ENCODE peak calls at places on chromosome 2, in seven cellular contexts. K, B, A, R, D, I and U are unnamed samples.

GRCh38 chr2:23993736-23994269 is 16.1 kb upstream of the MFSD2B start:
- DNase-seq in B (no peak), K (no peak), D (no peak), A (no peak), R (no peak), I (no peak), U (no peak)

GRCh38 chr2:118013221-118013723 is 598 bp downstream of the CCDC93 start:
- DNase-seq in A (no peak), B (no peak), R (peak), I (no peak), D (peak), K (peak), U (no peak)

GRCh38 chr2:124267821-124268220 is 242.7 kb downstream of the CNTNAP5 start:
- DNase-seq in A (no peak), K (no peak), B (no peak), I (no peak), D (no peak), R (no peak), U (no peak)

GRCh38 chr2:9001229-9001628 is 2.3 kb downstream of the MBOAT2 start:
- DNase-seq in D (no peak), R (no peak), B (no peak), I (no peak), A (peak), K (no peak), U (no peak)

GRCh38 chr2:46494596-46494995 is 15.2 kb downstream of the TMEM247 start:
- DNase-seq in B (no peak), I (no peak), D (no peak), A (no peak), K (peak), R (no peak), U (no peak)

GRCh38 chr2:142290931-142291330 is 160.1 kb upstream of the LRP1B start:
- DNase-seq in K (no peak), I (no peak), D (no peak), R (no peak), B (no peak), A (peak), U (no peak)

GRCh38 chr2:184799386-184799785 is 201.1 kb downstream of the ZNF804A start:
- DNase-seq in A (no peak), K (no peak), D (no peak), B (no peak), I (no peak), R (no peak), U (no peak)

GRCh38 chr2:203914546-203915169 is 21.9 kb upstream of the ICOS start:
- DNase-seq in K (peak), D (peak), I (no peak), B (no peak), A (no peak), R (no peak), U (peak)

GRCh38 chr2:168272225-168272624 is 24.8 kb upstream of the STK39 start:
- DNase-seq in R (no peak), D (no peak), I (no peak), K (no peak), A (peak), B (no peak), U (no peak)

GRCh38 chr2:14632133-14632936 is at the start of gene LRATD1:
- DNase-seq in D (no peak), I (peak), K (no peak), B (peak), R (peak), A (peak), U (no peak)

GRCh38 chr2:32780961-32781360 is 153.1 kb downstream of the TTC27 start:
- DNase-seq in I (no peak), D (no peak), A (no peak), R (no peak), B (no peak), K (no peak), U (no peak)